ENCODE peak calls at places on chromosomes 2 and 18, in six cellular contexts. O is naive thymus-derived CD4-positive, alpha-beta T cell; B is breast epithelium; E is body of pancreas; G is lower lobe of right lung; A is mammary epithelial cell. I is an unnamed sample.

GRCh38 chr2:15367715-15368114 is 193.4 kb downstream of the NBAS start:
- DNase-seq in O (no peak), B (no peak), E (no peak), G (no peak), A (no peak), I (no peak)

GRCh38 chr2:70143314-70144150 is 47.3 kb downstream of the C2orf42 start:
- DNase-seq in O (no peak), B (peak; percentile 65), E (peak; percentile 75), G (peak; percentile 52), A (peak; percentile 44), I (peak; percentile 66)

GRCh38 chr2:191166756-191167445 is 16.1 kb upstream of the STAT4 start:
- DNase-seq in O (no peak), B (no peak), E (no peak), G (no peak), A (no peak), I (no peak)

GRCh38 chr18:11851156-11852047 is at the start of gene CHMP1B:
- DNase-seq in O (peak; percentile 95), B (peak; percentile 98), E (peak; percentile 98), G (peak; percentile 99), A (peak; percentile 95), I (peak; percentile 99)

GRCh38 chr2:72883356-72883962 is 3.7 kb upstream of the SPR start:
- DNase-seq in O (no peak), B (no peak), E (no peak), G (no peak), A (no peak), I (peak; percentile 79)

GRCh38 chr2:40002339-40002738 is 223.3 kb upstream of the THUMPD2 start:
- DNase-seq in O (no peak), B (no peak), E (no peak), G (no peak), A (no peak), I (no peak)

GRCh38 chr2:4174796-4175195 is 471.4 kb downstream of the DCDC2C start:
- DNase-seq in O (no peak), B (no peak), E (no peak), G (no peak), A (no peak), I (no peak)

GRCh38 chr2:217636578-217637267 is 366.1 kb downstream of the TNS1 start:
- DNase-seq in O (no peak), B (no peak), E (no peak), G (no peak), A (no peak), I (no peak)

GRCh38 chr2:439540-440465 is 151.9 kb upstream of the ALKAL2 start:
- DNase-seq in O (no peak), B (no peak), E (peak; percentile 40), G (no peak), A (no peak), I (no peak)
- H3K9me3 ChIP-seq in O (no peaks in the 10 kb centered on the region), B (no peaks in the 10 kb centered on the region), E (no peaks in the 10 kb centered on the region), G (no peaks in the 10 kb centered on the region), A (peaks cover 41% of the 10 kb centered on the region), I (no peaks in the 10 kb centered on the region)

GRCh38 chr18:79200546-79201268 is 131.5 kb downstream of the ATP9B start:
- DNase-seq in O (no peak), B (no peak), E (peak; percentile 54), G (peak; percentile 68), A (peak; percentile 18), I (no peak)
- H3K4me3 ChIP-seq in O (no peak overlapping the region), B (no peak overlapping the region), E (no peak overlapping the region), G (no peak overlapping the region), A (no peak overlapping the region), I (no peak overlapping the region)

GRCh38 chr2:97918818-97919217 is 76.9 kb downstream of the TMEM131 start:
- DNase-seq in O (no peak), B (no peak), E (no peak), G (no peak), A (no peak), I (no peak)

GRCh38 chr2:97914691-97915213 is 81.0 kb downstream of the TMEM131 start:
- DNase-seq in O (no peak), B (no peak), E (no peak), G (no peak), A (no peak), I (no peak)

GRCh38 chr2:97924194-97924593 is 71.6 kb downstream of the TMEM131 start:
- DNase-seq in O (no peak), B (no peak), E (no peak), G (no peak), A (no peak), I (no peak)

GRCh38 chr2:97919858-97920257 is 75.9 kb downstream of the TMEM131 start:
- DNase-seq in O (no peak), B (no peak), E (no peak), G (no peak), A (no peak), I (no peak)
- H3K9me3 ChIP-seq in O (no peaks in the 10 kb centered on the region), B (no peaks in the 10 kb centered on the region), E (no peaks in the 10 kb centered on the region), G (no peaks in the 10 kb centered on the region), A (peaks cover 6% of the 10 kb centered on the region), I (no peaks in the 10 kb centered on the region)

GRCh38 chr18:55795101-55795669 is 207.2 kb upstream of the TCF4 start:
- DNase-seq in O (no peak), B (no peak), E (no peak), G (no peak), A (no peak), I (no peak)
- H3K4me3 ChIP-seq in O (no peak overlapping the region), B (no peak overlapping the region), E (no peak overlapping the region), G (no peak overlapping the region), A (no peak overlapping the region), I (no peak overlapping the region)

DNA sequence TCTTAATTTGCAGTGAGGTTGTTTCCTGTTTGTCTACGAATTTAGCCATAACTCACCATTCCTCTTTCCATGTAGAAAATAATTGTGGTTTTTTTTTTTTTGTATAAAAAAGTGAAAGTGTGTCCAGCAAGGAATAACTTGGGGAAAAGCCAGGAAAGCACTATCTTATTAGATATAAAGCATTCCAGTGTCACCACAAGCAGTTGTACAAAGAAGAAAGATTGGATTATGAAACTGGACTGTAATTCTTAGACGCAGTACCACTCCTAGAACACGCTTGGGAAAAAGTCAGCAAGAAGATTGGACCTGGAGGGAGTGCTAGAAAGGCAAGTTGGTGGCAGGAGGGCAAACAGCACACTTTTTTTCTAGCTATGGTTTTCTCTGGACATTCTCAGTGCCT is 186.7 kb downstream of the PARD3B start:
- DNase-seq in O (no peak), B (no peak), E (no peak), G (no peak), A (no peak), I (no peak)
- H3K9me3 ChIP-seq in O (no peaks in the 10 kb centered on the region), B (no peaks in the 10 kb centered on the region), E (no peaks in the 10 kb centered on the region), G (no peaks in the 10 kb centered on the region), A (no peaks in the 10 kb centered on the region), I (no peaks in the 10 kb centered on the region)

DNA sequence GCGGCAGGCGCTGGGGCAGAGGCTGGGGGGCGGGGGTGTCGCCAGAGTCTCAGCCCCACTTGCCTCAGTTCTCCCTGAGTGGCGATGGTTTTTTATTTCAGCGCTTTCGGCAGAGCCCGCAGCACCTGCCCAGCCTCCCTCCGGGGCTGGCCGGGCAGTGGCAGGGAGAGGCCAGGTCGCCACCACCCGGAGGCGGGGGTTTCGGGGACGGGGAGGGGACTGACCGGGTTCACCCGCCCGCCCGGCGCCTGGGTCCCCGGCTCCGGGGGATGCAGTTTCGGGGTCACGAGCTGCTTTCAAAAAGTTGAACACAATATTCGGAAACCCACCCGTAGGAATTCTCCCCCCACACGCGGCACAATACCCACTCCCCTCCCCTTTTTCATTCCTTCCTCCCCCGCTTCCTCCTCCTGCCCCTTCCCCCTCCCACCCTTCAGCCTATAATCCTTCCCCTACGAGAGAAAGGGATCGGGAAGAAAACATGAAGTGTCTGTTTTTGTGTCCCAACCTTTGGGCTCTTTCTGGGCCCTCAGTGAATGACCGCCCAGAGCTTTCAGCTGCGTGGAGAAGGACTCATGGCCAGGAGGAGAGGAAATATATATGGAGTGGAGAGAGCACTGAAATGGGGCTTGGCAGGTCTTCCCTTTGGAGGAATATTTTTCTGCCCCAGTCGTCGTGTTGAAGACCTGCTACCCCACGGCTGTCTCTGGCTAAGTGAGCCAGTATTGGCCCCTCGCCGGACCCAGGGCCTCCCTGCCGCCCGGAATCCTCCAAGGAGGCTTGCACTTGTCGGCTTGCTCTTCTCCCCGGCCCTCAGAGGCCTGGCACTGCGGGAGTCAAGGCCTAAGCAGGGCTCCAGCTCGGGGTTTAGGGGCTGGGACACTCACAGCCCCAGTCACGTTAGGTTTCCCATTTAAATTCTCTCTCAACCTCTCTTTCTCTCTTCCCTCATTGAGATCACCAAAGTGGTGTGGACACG is 2.1 kb upstream of the SIX3 start:
- DNase-seq in O (no peak), B (peak; percentile 45), E (no peak), G (no peak), A (no peak), I (no peak)
- H3K4me3 ChIP-seq in O (no peak overlapping the region), B (peak overlapping the region; percentile 50), E (no peak overlapping the region), G (peak overlapping the region; percentile 37), A (no peak overlapping the region), I (no peak overlapping the region)

DNA sequence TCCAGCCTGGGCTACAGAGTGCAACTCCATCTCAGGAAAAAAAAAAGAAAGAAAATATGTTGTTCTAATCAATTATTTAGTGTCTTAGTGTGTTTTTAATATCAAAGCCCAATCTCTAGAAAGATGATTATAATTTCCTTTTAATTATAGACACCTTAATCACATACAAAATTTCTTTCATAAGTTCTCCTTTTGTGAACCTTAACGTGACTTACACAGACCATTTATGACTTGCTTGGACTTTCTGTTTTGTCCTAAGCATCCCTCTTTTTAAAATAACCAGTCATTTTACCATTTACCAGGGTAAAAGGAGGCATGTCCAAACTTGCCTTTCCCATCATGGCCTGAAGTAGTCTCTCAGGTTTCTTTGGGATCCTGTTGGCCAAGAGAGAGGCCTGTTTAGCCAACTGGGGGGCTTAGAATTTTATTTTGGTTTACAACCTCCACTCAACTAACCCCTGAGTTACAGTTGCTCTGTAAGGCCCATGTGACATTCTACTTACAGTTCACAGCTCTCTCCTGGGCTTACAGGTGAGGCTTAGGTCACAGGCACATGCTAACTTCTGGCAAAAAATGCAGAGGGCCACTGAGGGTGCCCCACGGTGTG is 23.9 kb upstream of the GPR155 start:
- DNase-seq in O (no peak), B (no peak), E (no peak), G (no peak), A (peak; percentile 21), I (no peak)
- H3K9me3 ChIP-seq in O (no peaks in the 10 kb centered on the region), B (peaks cover 15% of the 10 kb centered on the region), E (no peaks in the 10 kb centered on the region), G (peaks cover 11% of the 10 kb centered on the region), A (peaks cover 9% of the 10 kb centered on the region), I (peaks cover 20% of the 10 kb centered on the region)

DNA sequence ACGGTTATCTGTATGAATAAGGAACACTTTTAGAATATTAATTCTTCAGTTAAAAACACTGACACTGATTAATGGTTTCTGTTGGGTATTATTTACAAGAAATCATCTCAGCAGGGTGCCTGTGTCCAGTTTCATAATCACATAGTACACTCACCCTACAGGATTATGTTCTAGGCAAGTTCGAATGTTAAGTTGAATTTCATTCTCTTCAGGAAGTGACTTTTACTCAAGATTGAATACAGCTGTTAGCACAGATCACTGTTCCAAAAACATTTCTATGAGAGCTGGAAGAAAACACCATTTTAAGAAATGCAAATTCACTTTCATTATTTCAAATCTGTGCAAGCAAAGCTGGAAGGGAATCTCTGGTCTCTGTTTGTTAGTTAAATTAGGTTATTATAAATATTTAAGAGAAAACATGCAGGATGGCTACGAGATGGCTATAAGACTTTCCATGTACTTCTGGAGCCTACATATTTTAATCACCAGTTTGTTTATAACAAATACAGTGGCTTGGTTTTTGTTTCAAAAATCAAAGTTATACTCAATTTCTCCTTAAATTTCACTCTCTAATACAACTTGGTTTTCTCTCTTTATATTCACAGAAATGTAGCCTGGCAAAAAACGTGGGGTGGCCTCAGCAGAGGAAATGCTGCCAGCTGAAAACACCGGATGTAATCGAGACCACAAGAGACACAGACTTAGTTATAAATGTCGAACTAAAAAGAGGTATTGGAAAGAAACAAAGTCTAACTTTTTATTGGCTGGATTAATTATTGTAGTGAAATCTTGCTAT is 65.8 kb downstream of the RBMS1 start:
- DNase-seq in O (peak; percentile 66), B (no peak), E (peak; percentile 13), G (no peak), A (peak; percentile 49), I (no peak)
- H3K4me3 ChIP-seq in O (peak overlapping the region; percentile 15), B (peak overlapping the region; percentile 1), E (no peak overlapping the region), G (peak overlapping the region; percentile 12), A (peak overlapping the region; percentile 34), I (no peak overlapping the region)

I was measured in mucosa of descending colon.